ENCODE peak calls at places on chromosomes 1 and 21, in five cellular contexts. T is breast epithelium, C is GM12878, X is H1, D is endothelial cell of umbilical vein. F is an unnamed sample.

GRCh38 chr1:219190605-219191004 is 16.9 kb downstream of the LYPLAL1 start:
- DNase-seq in C (no peak), X (no peak), D (no peak), T (no peak), F (no peak)

GRCh38 chr1:155940993-155941844 is at the start of gene RXFP4:
- DNase-seq in T (no peak), D (peak; percentile 25), X (no peak), C (no peak), F (no peak)

GRCh38 chr1:151311589-151312331 is 15.5 kb downstream of the PI4KB start:
- DNase-seq in D (peak; percentile 86), X (no peak), C (no peak), T (peak; percentile 76), F (no peak)

GRCh38 chr1:13793088-13793730 is 93.2 kb downstream of the PRDM2 start:
- DNase-seq in T (no peak), D (no peak), X (no peak), C (no peak), F (no peak)

GRCh38 chr21:46181436-46181835 is 2.8 kb downstream of the SPATC1L start:
- DNase-seq in X (no peak), T (peak; percentile 16), C (no peak), D (no peak), F (no peak)

GRCh38 chr1:8629241-8630091 is 188.0 kb downstream of the RERE start:
- DNase-seq in T (no peak), X (no peak), D (no peak), C (peak; percentile 91), F (no peak)

GRCh38 chr1:93672069-93672468 is 9.6 kb downstream of the BCAR3 start:
- DNase-seq in X (no peak), C (no peak), D (peak; percentile 98), T (peak; percentile 50), F (peak; percentile 86)

GRCh38 chr21:20343186-20343585 is 655.0 kb upstream of the NCAM2 start:
- DNase-seq in D (no peak), X (no peak), C (no peak), T (no peak), F (no peak)

GRCh38 chr1:201530741-201531521 is 8.0 kb upstream of the NAV1 start:
- DNase-seq in D (peak; percentile 77), X (peak; percentile 90), C (no peak), T (peak; percentile 73), F (peak; percentile 94)

DNA sequence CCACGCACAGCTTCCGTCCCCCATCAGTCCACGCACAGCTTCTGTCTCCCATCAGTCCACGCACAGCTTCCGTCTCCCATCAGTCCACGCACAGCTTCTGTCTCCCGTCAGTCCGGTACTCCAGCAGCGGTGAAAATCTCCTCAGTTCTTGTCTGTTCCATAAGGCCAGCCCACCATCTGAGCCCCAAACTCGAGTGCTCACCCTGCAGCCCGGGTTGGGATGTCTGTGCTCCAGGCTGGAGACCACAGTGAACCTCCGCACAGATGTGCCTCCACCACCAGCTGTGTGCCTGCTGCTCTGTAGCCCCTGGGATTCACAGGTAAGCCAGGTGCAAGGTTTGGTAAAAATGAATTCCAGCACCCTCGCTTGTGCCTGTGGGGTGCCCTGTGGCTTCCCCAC is 258.6 kb downstream of the NPHP4 start:
- DNase-seq in C (no peak), T (no peak), D (no peak), X (no peak), F (no peak)
- H3K27me3 ChIP-seq in C (peaks cover 1% of the 10 kb centered on the region), T (no peaks in the 10 kb centered on the region), D (no peaks in the 10 kb centered on the region), X (no peaks in the 10 kb centered on the region), F (no peaks in the 10 kb centered on the region)

GRCh38 chr21:44354775-44355771 is 1.7 kb downstream of the TRPM2 start:
- DNase-seq in T (no peak), D (no peak), C (peak; percentile 35), X (no peak), F (no peak)

GRCh38 chr21:44353200-44353970 is at the start of gene TRPM2:
- DNase-seq in T (no peak), X (no peak), C (no peak), D (no peak), F (no peak)

GRCh38 chr21:44357064-44357837 is 3.8 kb downstream of the TRPM2 start:
- DNase-seq in C (no peak), D (no peak), T (no peak), X (no peak), F (no peak)

GRCh38 chr21:44354001-44354405 is 582 bp downstream of the TRPM2 start:
- DNase-seq in C (no peak), X (no peak), D (no peak), T (no peak), F (no peak)

DNA sequence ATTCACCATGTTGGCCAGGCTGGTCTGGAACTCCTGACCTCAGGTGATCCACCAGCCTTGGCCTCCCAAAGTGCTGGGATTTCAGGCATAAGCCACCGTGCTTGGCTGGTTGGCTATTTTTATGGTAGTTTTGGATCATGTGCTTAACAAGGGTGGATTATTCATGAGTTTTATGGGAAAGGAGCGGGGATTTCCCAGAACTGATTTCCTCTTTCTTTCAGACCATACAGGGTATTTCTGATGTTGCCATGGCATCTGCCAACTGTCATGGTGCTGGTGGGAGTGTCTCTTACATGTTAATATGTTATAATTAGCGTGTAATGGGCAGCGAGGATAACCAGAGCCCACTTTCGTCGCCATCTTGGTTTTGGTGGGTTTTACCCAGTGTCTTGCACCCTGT is 3.2 kb downstream of the TRPM2 start:
- DNase-seq in X (no peak), C (no peak), D (no peak), T (no peak), F (no peak)
- H3K4me1 ChIP-seq in X (no peaks in the 10 kb centered on the region), C (peaks cover 22% of the 10 kb centered on the region), D (no peaks in the 10 kb centered on the region), T (no peaks in the 10 kb centered on the region), F (no peaks in the 10 kb centered on the region)

DNA sequence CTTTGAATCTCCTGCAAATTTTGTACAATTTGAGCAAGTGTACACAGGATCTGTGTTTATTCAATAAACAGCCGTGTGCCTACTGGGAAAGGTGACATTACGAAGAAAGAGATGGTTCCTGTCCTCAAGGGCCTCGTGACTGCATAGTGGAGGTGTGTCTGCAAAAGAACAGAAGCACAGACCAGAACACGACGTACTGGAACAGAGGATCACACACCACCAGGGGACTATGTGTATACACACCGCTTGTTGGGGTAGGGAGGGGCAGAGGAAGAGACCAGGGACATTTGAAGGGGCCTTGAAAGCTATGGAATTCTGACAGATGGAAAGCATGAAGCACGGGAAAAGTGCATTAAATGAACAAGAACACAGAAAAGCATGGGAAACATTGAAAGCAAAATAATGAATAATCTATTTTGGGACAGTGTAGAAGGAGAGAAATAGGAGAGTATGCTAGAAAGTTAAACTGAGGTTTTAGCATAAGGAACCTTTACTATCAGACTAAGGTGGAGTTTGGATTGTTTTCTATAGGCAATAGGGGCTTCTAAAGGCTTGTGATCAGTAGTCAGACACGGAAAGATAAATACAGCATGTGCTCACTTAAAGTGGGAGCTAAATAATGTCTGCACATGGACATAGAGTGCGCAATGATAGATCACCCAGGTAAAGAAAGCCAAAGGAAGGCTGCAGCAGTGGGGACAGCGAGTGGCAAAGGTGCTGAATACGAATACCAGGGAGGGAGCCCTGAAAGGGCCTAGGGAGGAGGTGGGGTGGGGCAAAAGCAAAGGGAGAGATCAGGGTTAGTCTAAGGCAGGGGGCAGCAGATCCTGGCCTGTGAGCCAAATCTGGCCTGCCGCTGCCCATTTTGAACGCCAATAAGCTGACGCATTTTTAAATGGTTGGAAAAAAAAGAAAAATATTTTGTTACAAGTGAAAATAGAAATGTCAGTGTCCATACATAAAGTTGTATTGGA is 11.0 kb downstream of the JAK1 start:
- DNase-seq in X (no peak), C (no peak), D (no peak), T (no peak), F (no peak)
- TF ChIP-seq POLR2AphosphoS5 in X (no peak), C (no peak), D (no peak), T (no peak), F (no peak)

DNA sequence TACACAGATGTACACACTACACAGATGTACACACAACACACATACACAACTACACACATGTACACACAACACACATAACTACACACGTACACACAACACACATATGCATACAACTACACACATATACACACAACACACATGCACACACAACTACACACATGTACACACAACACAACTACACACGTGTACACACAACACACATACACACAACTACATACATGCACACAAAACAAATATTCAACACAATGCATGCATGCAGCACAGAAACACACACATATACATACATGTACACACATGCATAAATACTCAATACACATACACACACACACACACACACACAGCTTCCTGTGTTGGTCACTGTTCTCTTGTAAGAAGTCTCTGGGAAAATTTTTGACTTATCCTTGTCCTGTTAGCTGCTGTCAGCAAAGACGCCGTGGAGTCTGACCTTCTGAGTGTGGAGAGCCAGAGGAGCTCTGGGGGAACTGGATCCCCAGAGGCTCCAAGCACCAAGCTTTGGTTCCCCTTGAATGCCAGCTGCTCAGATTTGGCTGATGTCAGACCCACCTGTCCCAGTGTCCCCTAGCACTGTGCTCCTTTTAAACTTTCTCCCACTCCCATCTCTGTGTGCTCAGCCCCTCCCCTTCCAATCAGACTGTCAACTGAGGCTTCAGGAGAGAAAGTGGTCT is 318.9 kb downstream of the CAMTA1 start:
- DNase-seq in X (no peak), D (no peak), C (no peak), T (no peak), F (no peak)
- H3K27me3 ChIP-seq in X (no peaks in the 10 kb centered on the region), D (no peaks in the 10 kb centered on the region), C (no peaks in the 10 kb centered on the region), T (no peaks in the 10 kb centered on the region), F (no peaks in the 10 kb centered on the region)

DNA sequence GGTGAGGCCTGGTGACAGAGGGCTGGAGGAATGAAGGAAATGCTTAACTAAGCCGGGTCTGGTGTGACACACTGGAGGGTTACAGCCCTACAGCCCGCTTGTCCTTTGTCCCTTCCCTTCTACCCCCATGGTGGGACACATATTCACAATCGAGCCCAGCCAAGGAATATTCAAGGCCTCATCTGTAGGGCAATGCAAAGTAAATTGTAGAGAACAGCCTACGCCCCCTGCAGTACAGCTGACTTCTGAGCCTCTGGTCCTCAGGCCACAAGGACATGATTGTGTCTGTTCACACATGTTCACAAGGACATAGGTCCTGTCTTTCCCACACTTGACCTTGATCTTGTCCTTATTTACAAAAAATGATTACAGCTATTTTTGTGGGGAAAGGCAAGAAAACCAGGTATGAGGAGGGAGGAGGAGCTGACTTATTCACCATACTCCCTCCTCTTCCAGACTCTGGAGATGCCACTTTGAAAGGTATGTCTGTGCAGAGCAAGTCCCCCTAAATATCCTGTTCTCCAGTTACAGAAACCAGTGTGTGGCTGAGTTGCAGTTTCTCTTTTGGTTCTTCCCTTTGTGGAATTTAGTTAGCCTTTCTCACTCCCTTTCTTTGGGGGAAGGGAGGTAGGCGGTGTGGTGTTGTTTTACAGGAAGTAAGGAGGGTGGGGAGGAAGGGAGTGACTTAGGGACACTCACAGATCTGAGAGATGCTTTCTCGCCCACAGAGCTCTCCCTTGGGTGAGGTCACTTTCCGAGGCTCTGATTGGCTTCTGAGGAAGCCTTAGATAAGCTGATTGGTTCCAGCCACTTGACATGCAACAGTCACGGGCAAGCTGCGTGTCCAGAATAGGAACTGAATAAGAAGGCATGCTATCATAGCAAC is 14.6 kb downstream of the POLR3GL start:
- DNase-seq in T (peak; percentile 98), X (peak; percentile 67), D (peak; percentile 98), C (peak; percentile 99), F (peak; percentile 100)
- H3K4me1 ChIP-seq in T (peaks cover 17% of the 10 kb centered on the region), X (peaks cover 18% of the 10 kb centered on the region), D (peaks cover 40% of the 10 kb centered on the region), C (peaks cover 54% of the 10 kb centered on the region), F (peaks cover 52% of the 10 kb centered on the region)

GRCh38 chr21:38768385-38769071 is 37.2 kb upstream of the ETS2 start:
- DNase-seq in C (no peak), T (no peak), X (no peak), D (no peak), F (no peak)
- TF ChIP-seq POLR2AphosphoS5 in C (no peak), T (no peak), X (no peak), D (no peak), F (no peak)